ENCODE peak calls at places on chromosomes 6 and 20, in five cellular contexts. O is heart left ventricle, U is A549, N is breast epithelium, B is gastrocnemius medialis. L is an unnamed sample.

GRCh38 chr6:90078513-90079289 is 184.4 kb downstream of the GJA10 start:
- DNase-seq in B (no peak), U (no peak), N (no peak), O (no peak), L (no peak)

GRCh38 chr6:89117285-89118108 is at the start of gene SRSF12:
- DNase-seq in O (peak), B (no peak), U (peak), N (no peak), L (peak)

GRCh38 chr20:49545572-49545971 is 22.4 kb downstream of the PTGIS start:
- DNase-seq in N (no peak), O (no peak), U (peak), B (no peak), L (no peak)

GRCh38 chr20:23074052-23074451 is 12.1 kb downstream of the CD93 start:
- DNase-seq in O (no peak), B (no peak), N (no peak), U (no peak), L (no peak)

GRCh38 chr6:45784250-45784649 is 231.4 kb downstream of the CLIC5 start:
- DNase-seq in B (no peak), N (no peak), O (no peak), U (no peak), L (no peak)

GRCh38 chr6:79841577-79842381 is 105.6 kb downstream of the ELOVL4 start:
- DNase-seq in U (no peak), O (no peak), B (no peak), N (no peak), L (no peak)

GRCh38 chr6:143634486-143634885 is 43.3 kb upstream of the PHACTR2 start:
- DNase-seq in N (no peak), U (no peak), B (no peak), O (no peak), L (no peak)

GRCh38 chr20:61964675-61965605 is 100.7 kb downstream of the TAF4 start:
- DNase-seq in U (no peak), N (peak), O (no peak), B (no peak), L (no peak)

GRCh38 chr6:140857734-140858380 is 1274.9 kb upstream of the GJE1 start:
- DNase-seq in O (no peak), N (no peak), U (peak), B (no peak), L (no peak)

GRCh38 chr6:1789092-1789491 is 179.4 kb downstream of the FOXC1 start:
- DNase-seq in B (no peak), U (no peak), N (no peak), O (no peak), L (no peak)

GRCh38 chr6:142155895-142156757 is 9.1 kb downstream of the VTA1 start:
- DNase-seq in O (no peak), B (no peak), N (no peak), U (peak), L (no peak)

GRCh38 chr6:5501837-5502236 is 240.5 kb downstream of the FARS2 start:
- DNase-seq in U (no peak), B (no peak), N (no peak), O (peak), L (no peak)

GRCh38 chr20:23246682-23247664 is 103.6 kb upstream of the NXT1 start:
- DNase-seq in O (peak), B (no peak), N (no peak), U (no peak), L (no peak)

GRCh38 chr6:7381092-7381491 is 8.4 kb downstream of the CAGE1 start:
- DNase-seq in U (no peak), O (no peak), B (no peak), N (no peak), L (no peak)

GRCh38 chr20:23131766-23132165 is 45.6 kb upstream of the CD93 start:
- DNase-seq in O (peak), N (no peak), B (no peak), U (no peak), L (no peak)

GRCh38 chr6:52310932-52311331 is 26.4 kb upstream of the MCM3 start:
- DNase-seq in O (no peak), B (peak), U (no peak), N (no peak), L (no peak)

GRCh38 chr6:90027004-90027403 is 132.7 kb downstream of the GJA10 start:
- DNase-seq in U (no peak), B (no peak), N (no peak), O (no peak), L (no peak)

GRCh38 chr6:90123796-90124195 is 172.8 kb downstream of the BACH2 start:
- DNase-seq in B (no peak), N (no peak), O (no peak), U (no peak), L (no peak)

GRCh38 chr20:52533401-52533800 is 341.8 kb upstream of the ZFP64 start:
- DNase-seq in B (no peak), U (no peak), O (no peak), N (no peak), L (no peak)

GRCh38 chr6:165308926-165309731 is at the start of gene C6orf118:
- DNase-seq in N (no peak), B (no peak), U (peak), O (peak), L (no peak)

GRCh38 chr6:107704377-107705013 is 119.6 kb downstream of the SCML4 start:
- DNase-seq in N (no peak), O (no peak), B (no peak), U (peak), L (no peak)

GRCh38 chr20:1209447-1210387 is 6.5 kb downstream of the C20orf202 start:
- DNase-seq in N (no peak), B (no peak), O (no peak), U (peak), L (no peak)

GRCh38 chr6:17394192-17394611 is 807 bp downstream of the CAP2 start:
- DNase-seq in O (peak), N (no peak), U (peak), B (peak), L (peak)

GRCh38 chr6:3318226-3318625 is 59.5 kb downstream of the PSMG4 start:
- DNase-seq in U (no peak), B (no peak), N (no peak), O (no peak), L (peak)

GRCh38 chr20:51206032-51206662 is 183.2 kb upstream of the KCNG1 start:
- DNase-seq in N (no peak), B (no peak), U (no peak), O (no peak), L (no peak)

GRCh38 chr20:37297066-37297736 is 7.7 kb downstream of the MANBAL start:
- DNase-seq in N (no peak), B (no peak), O (no peak), U (peak), L (no peak)

GRCh38 chr6:136963259-136963658 is 41.2 kb downstream of the SLC35D3 start:
- DNase-seq in N (no peak), U (no peak), O (no peak), B (no peak), L (no peak)

GRCh38 chr6:158621694-158622544 is 22.6 kb downstream of the DYNLT1 start:
- DNase-seq in B (no peak), O (no peak), U (no peak), N (no peak), L (peak)

GRCh38 chr20:48198951-48199431 is 413.7 kb upstream of the SULF2 start:
- DNase-seq in N (no peak), U (no peak), B (no peak), O (no peak), L (no peak)

GRCh38 chr20:3358676-3359340 is 48.7 kb downstream of the DNAAF9 start:
- DNase-seq in B (no peak), U (no peak), O (no peak), N (no peak), L (no peak)

GRCh38 chr6:20778460-20778859 is 244.2 kb downstream of the CDKAL1 start:
- DNase-seq in N (no peak), O (no peak), B (no peak), U (no peak), L (no peak)

GRCh38 chr6:159983641-159984080 is 14.8 kb downstream of the IGF2R start:
- DNase-seq in O (no peak), N (no peak), B (no peak), U (no peak), L (no peak)

GRCh38 chr20:16488086-16488485 is 85.2 kb downstream of the KIF16B start:
- DNase-seq in B (no peak), O (no peak), N (no peak), U (no peak), L (no peak)

GRCh38 chr6:129683606-129684322 is 26.2 kb downstream of the ARHGAP18 start:
- DNase-seq in O (peak), B (peak), N (no peak), U (peak), L (peak)

GRCh38 chr6:35128496-35128895 is 12.6 kb downstream of the TCP11 start:
- DNase-seq in O (no peak), B (no peak), N (no peak), U (no peak), L (no peak)

GRCh38 chr6:70423189-70424133 is 10.2 kb downstream of the FAM135A start:
- DNase-seq in N (no peak), O (no peak), B (no peak), U (no peak), L (no peak)

GRCh38 chr20:45826381-45827019 is 612 bp downstream of the TNNC2 start:
- DNase-seq in B (peak), O (peak), N (no peak), U (no peak), L (no peak)

DNA sequence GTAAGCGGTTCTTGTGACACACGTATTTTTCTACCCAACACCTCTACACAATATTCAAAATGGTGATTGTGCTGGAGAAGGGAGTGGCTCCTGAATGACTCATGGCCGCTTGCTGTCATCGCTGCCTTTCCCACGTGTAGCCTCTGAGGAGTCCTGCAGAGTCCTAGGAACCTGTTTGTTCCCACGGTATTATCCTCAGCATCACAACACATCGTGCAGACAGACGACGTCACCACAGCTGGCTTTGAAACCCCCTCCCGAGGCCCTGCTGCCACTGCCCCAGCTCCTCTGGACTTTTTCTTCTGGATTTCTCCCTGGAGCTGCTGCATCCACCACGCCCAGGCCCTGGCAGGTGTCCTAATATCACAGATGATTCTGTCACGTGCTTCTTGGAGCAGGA is 353.5 kb downstream of the SMOC2 start:
- DNase-seq in U (peak), O (no peak), N (no peak), B (no peak), L (no peak)
- TF ChIP-seq POLR2A in U (no peak), O (no peak), N (no peak), B (no peak), L (no peak)

DNA sequence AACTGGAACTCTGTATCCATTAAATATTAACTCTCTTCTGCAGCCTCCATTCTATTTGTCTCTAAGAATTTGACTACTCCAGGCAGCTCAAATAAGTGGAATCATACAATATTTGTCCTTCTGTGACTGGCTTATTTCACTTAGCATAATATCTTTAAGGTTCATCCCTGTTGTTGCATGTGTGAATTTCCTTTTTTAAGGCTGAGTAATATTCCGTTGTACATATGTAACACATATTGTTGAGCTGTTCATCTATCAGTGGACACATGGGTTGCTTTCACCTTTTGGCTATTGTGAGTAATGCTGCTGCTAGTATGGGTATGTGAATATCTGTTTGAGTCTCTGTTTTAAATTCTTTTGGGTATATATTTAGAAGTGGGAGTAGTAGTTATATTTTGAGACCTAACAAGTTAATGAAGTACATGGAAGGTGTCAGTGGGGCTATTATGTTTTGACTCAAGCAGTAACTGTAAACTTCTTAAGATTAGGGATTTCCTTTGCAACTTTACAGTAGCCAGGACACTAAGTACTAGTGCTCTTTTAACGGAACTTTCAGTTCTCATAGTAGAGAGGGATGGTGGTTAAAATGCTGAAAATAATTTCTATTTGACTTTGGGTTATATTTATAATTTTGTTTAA is 29.7 kb upstream of the TMEM217 start:
- DNase-seq in O (no peak), B (no peak), U (no peak), N (no peak), L (no peak)
- TF ChIP-seq POLR2A in O (no peak), B (no peak), U (no peak), N (no peak), L (no peak)

GRCh38 chr20:63070771-63071540 is 64.2 kb upstream of the BHLHE23 start:
- DNase-seq in N (no peak), U (no peak), B (no peak), O (peak), L (no peak)

GRCh38 chr20:63067721-63068560 is 61.2 kb upstream of the BHLHE23 start:
- DNase-seq in O (peak), N (no peak), B (no peak), U (no peak), L (no peak)

GRCh38 chr20:63070301-63070625 is 63.5 kb upstream of the BHLHE23 start:
- DNase-seq in B (no peak), U (no peak), O (peak), N (no peak), L (no peak)

GRCh38 chr20:63067266-63067635 is 60.5 kb upstream of the BHLHE23 start:
- DNase-seq in B (no peak), U (no peak), O (peak), N (no peak), L (no peak)

GRCh38 chr20:63068711-63069367 is 62.1 kb upstream of the BHLHE23 start:
- DNase-seq in U (no peak), B (no peak), O (peak), N (no peak), L (no peak)
- TF ChIP-seq POLR2A in U (no peak), B (no peak), O (no peak), N (no peak), L (no peak)

DNA sequence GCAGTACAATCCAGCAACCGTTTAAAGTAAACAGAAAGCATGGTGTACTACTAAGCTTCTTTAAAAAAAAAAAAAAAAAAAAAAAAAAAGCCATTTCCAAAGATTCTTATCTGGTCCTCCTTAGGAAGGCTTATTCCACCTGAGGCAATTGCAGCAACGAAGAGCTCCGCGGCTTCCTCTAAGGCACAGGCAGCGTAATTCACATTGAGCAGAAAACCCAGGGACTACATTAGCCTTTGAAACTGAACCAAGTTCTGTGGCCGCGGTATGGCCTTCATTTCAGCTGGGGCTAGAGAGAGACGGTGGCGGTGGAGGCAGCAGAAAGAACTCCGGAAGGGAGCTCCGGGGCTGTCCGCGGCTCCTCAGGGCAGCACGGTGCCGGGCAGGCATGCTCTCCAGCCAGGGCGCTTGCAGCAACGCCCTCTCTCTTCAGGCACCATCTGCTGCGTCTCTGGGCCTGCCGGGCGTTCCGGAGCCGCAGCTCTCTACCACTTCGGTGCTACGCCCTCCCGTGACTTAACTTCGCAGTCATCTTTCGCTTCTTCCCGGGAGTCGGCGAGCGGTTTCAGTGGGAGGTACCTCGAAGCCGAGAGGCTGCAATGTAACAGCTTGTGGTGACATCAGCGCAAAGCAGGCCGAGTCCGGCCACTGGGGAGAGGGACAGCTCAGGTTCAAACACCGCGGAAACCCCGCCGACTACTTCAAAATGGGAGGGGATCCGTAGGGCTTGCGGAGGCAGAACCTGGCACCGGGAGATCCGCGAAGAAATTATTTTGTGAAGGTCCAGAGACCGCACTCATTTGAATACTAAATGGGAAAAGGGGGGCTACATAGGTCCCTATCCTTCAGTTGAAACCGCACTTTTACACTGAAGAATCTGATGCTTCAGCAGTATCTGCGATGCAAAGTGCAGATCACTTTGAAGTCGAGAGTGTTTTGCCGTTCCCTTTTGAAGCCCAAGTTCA is 100.0 kb downstream of the DST start:
- DNase-seq in U (peak), N (peak), B (peak), O (peak), L (peak)
- TF ChIP-seq POLR2A in U (peak), N (peak), B (peak), O (peak), L (no peak)

GRCh38 chr20:33810885-33811762 is at the start of gene CHMP4B:
- DNase-seq in U (peak), B (peak), N (peak), O (peak), L (peak)

GRCh38 chr20:33812673-33813462 is 1.7 kb downstream of the CHMP4B start:
- DNase-seq in O (no peak), U (no peak), N (no peak), B (no peak), L (no peak)

GRCh38 chr20:33814238-33814712 is 3.1 kb downstream of the CHMP4B start:
- DNase-seq in B (no peak), U (no peak), O (no peak), N (no peak), L (no peak)

GRCh38 chr20:33808388-33808787 is 2.8 kb upstream of the CHMP4B start:
- DNase-seq in U (no peak), B (no peak), N (no peak), O (no peak), L (no peak)

GRCh38 chr20:33811763-33812672 is 870 bp downstream of the CHMP4B start:
- DNase-seq in N (peak), O (no peak), B (peak), U (peak), L (peak)
- TF ChIP-seq POLR2A in N (no peak), O (no peak), B (peak), U (no peak), L (no peak)

GRCh38 chr6:81752084-81752968 is at the start of gene TENT5A:
- DNase-seq in O (peak), U (peak), B (peak), N (peak), L (peak)
- TF ChIP-seq POLR2A in O (peak), U (peak), B (peak), N (peak), L (peak)

GRCh38 chr20:25021336-25021735 is 28.8 kb upstream of the APMAP start:
- DNase-seq in O (no peak), B (no peak), N (peak), U (no peak), L (peak)
- TF ChIP-seq POLR2A in O (no peak), B (no peak), N (no peak), U (no peak), L (no peak)

DNA sequence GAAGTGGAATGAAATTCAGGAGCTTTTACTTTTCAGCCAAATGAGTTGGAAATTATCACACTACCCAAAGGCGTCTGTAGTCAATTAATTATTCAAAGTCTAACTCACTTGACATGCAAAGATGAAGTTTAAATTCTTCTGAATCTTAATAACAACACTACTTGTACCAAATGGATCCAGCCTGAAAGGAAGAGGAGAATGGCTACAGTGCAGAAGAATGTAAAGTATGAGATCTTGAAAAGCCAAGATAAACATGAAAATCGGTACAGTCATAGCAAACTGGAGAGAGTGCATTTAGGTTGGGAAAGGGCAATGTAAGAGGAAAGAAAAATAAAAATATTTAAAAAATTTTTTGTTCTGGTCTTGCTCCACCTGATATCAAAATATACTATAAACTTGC is 195.5 kb downstream of the SIM1 start:
- DNase-seq in B (no peak), O (no peak), U (peak), N (no peak), L (no peak)
- TF ChIP-seq POLR2A in B (no peak), O (no peak), U (no peak), N (no peak), L (no peak)

DNA sequence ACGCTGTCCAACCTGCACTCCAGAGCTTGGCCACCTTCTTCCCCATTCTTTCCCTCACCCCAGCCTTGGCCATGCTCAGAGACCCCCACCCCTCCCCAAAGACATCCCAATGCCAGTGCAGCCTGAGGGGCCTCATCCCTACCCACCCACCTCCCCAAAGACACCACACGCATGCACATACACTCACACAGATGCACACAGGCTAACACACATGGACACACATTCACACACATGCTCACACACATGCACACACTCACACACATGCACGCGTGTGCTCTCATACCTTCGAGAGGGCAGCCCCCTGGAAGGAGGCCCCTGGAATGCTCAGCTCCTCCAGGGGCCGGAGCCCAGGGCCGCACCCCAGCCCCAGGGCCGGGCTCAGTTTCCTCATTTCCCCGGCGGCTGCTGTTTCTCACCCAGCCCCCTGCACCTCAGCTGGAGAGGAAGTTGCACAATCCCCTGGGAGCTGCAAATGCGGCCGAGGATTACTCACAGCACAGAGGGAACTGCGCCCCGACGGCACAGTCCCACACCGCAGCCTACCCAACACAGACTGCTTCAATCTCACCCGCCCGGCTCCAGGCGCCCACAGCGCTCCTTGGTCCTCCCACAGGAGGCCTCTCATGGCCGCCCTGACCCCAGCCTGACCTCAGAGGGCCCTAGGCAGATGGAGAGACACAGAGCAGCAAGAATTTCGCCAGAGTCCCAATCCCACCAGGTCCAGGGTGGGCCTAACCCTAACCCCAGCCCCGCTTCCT is 12.1 kb downstream of the TFEB start:
- DNase-seq in U (peak), O (peak), B (peak), N (no peak), L (peak)
- TF ChIP-seq POLR2A in U (peak), O (peak), B (peak), N (no peak), L (no peak)

L was measured in stomach.